ENCODE peak calls at places on chromosomes 13 and 19, in five cellular contexts. Q, H, J, A and B are unnamed samples.

GRCh38 chr19:43464089-43464775 is 1.2 kb downstream of the LYPD3 start:
- DNase-seq in Q (peak), H (peak), J (peak), A (no peak), B (no peak)

GRCh38 chr13:113553541-113554332 is 30.8 kb upstream of the TFDP1 start:
- DNase-seq in Q (no peak), H (no peak), J (no peak), A (no peak), B (no peak)

GRCh38 chr13:29753593-29754485 is 96.6 kb downstream of the UBL3 start:
- DNase-seq in Q (no peak), H (no peak), J (no peak), A (no peak), B (no peak)

GRCh38 chr19:2529473-2529918 is 53.6 kb downstream of the GADD45B start:
- DNase-seq in Q (no peak), H (no peak), J (no peak), A (peak), B (no peak)

GRCh38 chr19:45906221-45906620 is 3.8 kb upstream of the MYPOP start:
- DNase-seq in Q (no peak), H (no peak), J (no peak), A (no peak), B (no peak)

GRCh38 chr19:56566904-56567273 is 379 bp upstream of the ZNF470 start:
- DNase-seq in Q (peak), H (no peak), J (peak), A (no peak), B (no peak)

GRCh38 chr13:38661276-38661675 is 25.6 kb upstream of the FREM2 start:
- DNase-seq in Q (no peak), H (no peak), J (no peak), A (no peak), B (no peak)

GRCh38 chr19:2391118-2391725 is 31.2 kb downstream of the TMPRSS9 start:
- DNase-seq in Q (peak), H (peak), J (peak), A (peak), B (peak)

GRCh38 chr13:105368781-105369180 is 1166.7 kb downstream of the EFNB2 start:
- DNase-seq in Q (no peak), H (no peak), J (no peak), A (no peak), B (no peak)

GRCh38 chr13:85261757-85262346 is 537.4 kb downstream of the SLITRK6 start:
- DNase-seq in Q (no peak), H (no peak), J (peak), A (peak), B (no peak)

GRCh38 chr13:49679244-49679643 is 12.0 kb downstream of the EBPL start:
- DNase-seq in Q (no peak), H (no peak), J (no peak), A (peak), B (no peak)

GRCh38 chr19:13007292-13008045 is 12.2 kb downstream of the NFIX start:
- DNase-seq in Q (peak), H (no peak), J (no peak), A (no peak), B (no peak)

GRCh38 chr19:35168261-35168660 is 13.7 kb downstream of the FXYD5 start:
- DNase-seq in Q (no peak), H (no peak), J (no peak), A (no peak), B (no peak)

GRCh38 chr19:10617409-10618121 is 7.8 kb upstream of the SLC44A2 start:
- DNase-seq in Q (peak), H (peak), J (no peak), A (no peak), B (no peak)

GRCh38 chr19:2487780-2488330 is 11.9 kb downstream of the GADD45B start:
- DNase-seq in Q (no peak), H (no peak), J (no peak), A (no peak), B (no peak)

GRCh38 chr13:47672982-47673670 is 327.9 kb downstream of the SUCLA2 start:
- DNase-seq in Q (peak), H (no peak), J (no peak), A (no peak), B (no peak)

GRCh38 chr13:24389506-24389905 is 80.1 kb downstream of the C1QTNF9 start:
- DNase-seq in Q (no peak), H (no peak), J (no peak), A (no peak), B (no peak)

GRCh38 chr13:79782541-79783216 is 301.7 kb downstream of the NDFIP2 start:
- DNase-seq in Q (peak), H (no peak), J (no peak), A (peak), B (no peak)

GRCh38 chr19:18763674-18764590 is 27.2 kb downstream of the COMP start:
- DNase-seq in Q (peak), H (peak), J (no peak), A (no peak), B (no peak)

GRCh38 chr13:29182216-29182615 is 362.1 kb downstream of the MTUS2 start:
- DNase-seq in Q (no peak), H (no peak), J (no peak), A (no peak), B (no peak)

GRCh38 chr19:35344511-35345031 is 3.1 kb upstream of the FFAR1 start:
- DNase-seq in Q (no peak), H (no peak), J (no peak), A (no peak), B (no peak)

GRCh38 chr19:48613024-48613851 is 1.6 kb downstream of the FAM83E start:
- DNase-seq in Q (no peak), H (no peak), J (no peak), A (no peak), B (no peak)

GRCh38 chr19:23439623-23440022 is 44.4 kb upstream of the ZNF91 start:
- DNase-seq in Q (no peak), H (no peak), J (no peak), A (no peak), B (no peak)

GRCh38 chr19:34436716-34437115 is 8.5 kb downstream of the UBA2 start:
- DNase-seq in Q (no peak), H (no peak), J (no peak), A (no peak), B (no peak)

GRCh38 chr13:105778196-105778595 is 757.3 kb downstream of the EFNB2 start:
- DNase-seq in Q (no peak), H (no peak), J (no peak), A (no peak), B (no peak)

GRCh38 chr13:30241537-30241936 is 65.8 kb downstream of the KATNAL1 start:
- DNase-seq in Q (no peak), H (no peak), J (no peak), A (no peak), B (peak)

GRCh38 chr13:48320396-48320790 is 16.8 kb downstream of the RB1 start:
- DNase-seq in Q (no peak), H (no peak), J (no peak), A (no peak), B (no peak)

GRCh38 chr13:99958402-99959126 is 13.0 kb downstream of the ZIC5 start:
- DNase-seq in Q (no peak), H (no peak), J (no peak), A (no peak), B (no peak)

GRCh38 chr13:77533875-77534788 is 1.4 kb upstream of the SCEL start:
- DNase-seq in Q (no peak), H (no peak), J (no peak), A (no peak), B (no peak)

GRCh38 chr13:77532983-77533382 is 2.5 kb upstream of the SCEL start:
- DNase-seq in Q (no peak), H (no peak), J (no peak), A (no peak), B (no peak)

GRCh38 chr13:77528834-77529500 is 6.5 kb upstream of the SCEL start:
- DNase-seq in Q (no peak), H (no peak), J (no peak), A (no peak), B (no peak)

GRCh38 chr13:77529501-77529840 is 6.0 kb upstream of the SCEL start:
- DNase-seq in Q (no peak), H (no peak), J (no peak), A (no peak), B (no peak)

GRCh38 chr13:77530870-77531269 is 4.6 kb upstream of the SCEL start:
- DNase-seq in Q (no peak), H (no peak), J (no peak), A (no peak), B (no peak)
- TF ChIP-seq FOXM1 in Q (no peak), H (no peak), J (no peak), A (no peak), B (no peak)

DNA sequence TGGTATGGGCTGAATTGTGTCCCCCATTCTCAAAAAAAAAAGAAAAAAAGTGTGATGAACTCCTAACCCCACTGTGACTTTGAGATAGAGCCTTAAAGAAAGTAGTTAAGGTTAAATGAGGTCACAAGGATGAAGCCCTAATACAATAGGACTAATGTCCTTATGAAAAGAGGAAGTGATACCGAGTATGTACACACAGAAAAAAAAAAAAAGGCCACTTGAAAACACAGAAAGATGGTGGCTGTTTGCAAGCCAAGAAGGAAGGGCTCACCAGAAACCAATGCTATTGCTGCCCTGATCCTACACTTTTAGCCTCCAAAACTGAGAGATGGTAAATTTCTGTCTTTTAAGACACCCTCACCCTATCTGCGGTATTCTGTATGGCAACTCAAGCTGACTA is 955.6 kb downstream of the PCDH17 start:
- DNase-seq in Q (no peak), H (no peak), J (no peak), A (no peak), B (peak)
- TF ChIP-seq FOXM1 in Q (no peak), H (no peak), J (no peak), A (no peak), B (no peak)

DNA sequence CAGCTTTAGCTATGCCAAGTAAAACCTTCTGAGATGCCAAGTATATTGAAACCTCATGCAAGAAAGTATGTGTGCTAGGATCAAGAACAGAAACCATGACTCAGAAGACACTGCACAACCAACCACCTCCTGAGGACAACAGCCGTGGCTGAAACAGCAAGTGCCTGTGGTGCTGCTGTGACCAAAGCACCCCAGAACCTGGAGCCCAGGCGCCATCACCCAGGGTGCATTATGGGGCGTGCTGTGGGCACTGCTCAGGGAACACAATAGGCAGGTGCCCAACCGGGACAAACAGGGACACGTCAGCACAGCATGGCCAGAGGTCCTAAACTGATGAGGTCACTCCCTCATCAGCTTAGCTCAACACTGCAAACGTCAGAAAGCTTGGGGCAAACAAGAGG is 101.3 kb upstream of the SLC15A1 start:
- DNase-seq in Q (no peak), H (no peak), J (no peak), A (no peak), B (peak)
- TF ChIP-seq FOXM1 in Q (no peak), H (no peak), J (no peak), A (no peak), B (no peak)

DNA sequence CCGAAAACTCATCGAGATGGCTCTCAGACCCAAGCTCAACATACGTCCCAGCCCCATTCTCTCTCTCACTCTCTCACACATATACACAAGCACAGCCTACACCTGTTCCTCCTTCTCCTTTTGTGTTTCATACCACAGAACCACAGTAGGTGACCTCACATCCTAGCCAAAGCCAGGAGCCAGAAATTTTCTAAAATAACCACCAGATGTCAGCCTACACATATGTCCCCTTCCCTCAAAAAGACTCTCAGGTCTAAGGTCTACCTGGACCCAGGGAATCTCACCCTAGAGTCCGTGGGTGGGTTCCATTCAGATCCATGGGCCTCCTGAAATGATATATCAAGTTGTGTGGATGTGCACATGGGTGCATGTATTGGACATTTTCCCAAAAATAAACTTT is 104.2 kb upstream of the IPO5 start:
- DNase-seq in Q (peak), H (no peak), J (peak), A (peak), B (peak)
- TF ChIP-seq FOXM1 in Q (no peak), H (no peak), J (no peak), A (no peak), B (no peak)

DNA sequence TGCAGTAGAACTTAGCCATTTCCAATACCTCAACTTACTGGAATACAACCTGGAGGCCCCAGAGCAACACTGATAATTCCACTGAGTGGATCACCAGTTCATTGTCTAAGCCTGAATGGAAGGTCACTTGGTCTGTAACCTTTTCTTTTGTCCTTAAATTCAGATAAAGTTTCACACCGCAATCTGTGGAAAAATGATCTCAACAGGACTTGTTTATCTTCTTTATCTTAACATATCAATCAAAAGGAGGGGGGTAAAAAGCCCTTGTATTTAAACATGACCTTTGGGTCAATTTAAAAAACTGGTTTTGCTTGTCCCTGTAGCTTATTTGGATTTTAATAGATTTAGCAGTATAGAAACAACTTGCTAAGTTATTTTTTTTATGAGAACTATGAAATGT is 21.6 kb downstream of the SAE1 start:
- DNase-seq in Q (no peak), H (no peak), J (no peak), A (no peak), B (no peak)
- TF ChIP-seq FOXM1 in Q (no peak), H (no peak), J (no peak), A (no peak), B (no peak)